ENCODE peak calls at places on chromosomes 13 and 19, in nine cellular contexts. One of them, this sample, is unnamed.

GRCh38 chr19:52694921-52695320 is 39.9 kb downstream of the ZNF611 start:
- DNase-seq in HFFc6: no peak
- DNase-seq in breast epithelium: no peak
- DNase-seq in fibroblast of villous mesenchyme: no peak
- DNase-seq in transverse colon: no peak
- DNase-seq in lower lobe of right lung: no peak
- DNase-seq in left lung: no peak
- DNase-seq in stomach: no peak
- DNase-seq in fibroblast of the aortic adventitia: no peak
- DNase-seq in this sample: no peak

GRCh38 chr19:49977846-49978245 is 16.9 kb upstream of the SIGLEC11 start:
- DNase-seq in HFFc6: no peak
- DNase-seq in breast epithelium: no peak
- DNase-seq in left lung: peak
- DNase-seq in fibroblast of the aortic adventitia: no peak
- DNase-seq in fibroblast of villous mesenchyme: no peak
- DNase-seq in transverse colon: no peak
- DNase-seq in lower lobe of right lung: no peak
- DNase-seq in stomach: no peak
- DNase-seq in this sample: no peak

GRCh38 chr19:15727724-15728123 is at the start of gene OR10H2:
- DNase-seq in stomach: no peak
- DNase-seq in fibroblast of the aortic adventitia: no peak
- DNase-seq in left lung: no peak
- DNase-seq in lower lobe of right lung: no peak
- DNase-seq in breast epithelium: no peak
- DNase-seq in transverse colon: no peak
- DNase-seq in HFFc6: no peak
- DNase-seq in fibroblast of villous mesenchyme: no peak
- DNase-seq in this sample: no peak

GRCh38 chr19:50546527-50547221 is 21.6 kb downstream of the LRRC4B start:
- DNase-seq in lower lobe of right lung: no peak
- DNase-seq in fibroblast of villous mesenchyme: no peak
- DNase-seq in HFFc6: no peak
- DNase-seq in fibroblast of the aortic adventitia: no peak
- DNase-seq in stomach: no peak
- DNase-seq in breast epithelium: no peak
- DNase-seq in left lung: peak
- DNase-seq in transverse colon: no peak
- DNase-seq in this sample: no peak

GRCh38 chr19:38229585-38230073 is 5.6 kb upstream of the DPF1 start:
- DNase-seq in fibroblast of villous mesenchyme: peak
- DNase-seq in fibroblast of the aortic adventitia: peak
- DNase-seq in lower lobe of right lung: no peak
- DNase-seq in transverse colon: peak
- DNase-seq in stomach: peak
- DNase-seq in left lung: no peak
- DNase-seq in breast epithelium: no peak
- DNase-seq in HFFc6: peak
- DNase-seq in this sample: peak

GRCh38 chr13:25329706-25330105 is 28.3 kb downstream of the NUP58 start:
- DNase-seq in HFFc6: peak
- DNase-seq in fibroblast of villous mesenchyme: peak
- DNase-seq in stomach: no peak
- DNase-seq in left lung: peak
- DNase-seq in breast epithelium: no peak
- DNase-seq in transverse colon: no peak
- DNase-seq in lower lobe of right lung: no peak
- DNase-seq in fibroblast of the aortic adventitia: no peak
- DNase-seq in this sample: no peak

GRCh38 chr19:49555600-49556411 is 24.6 kb downstream of the NOSIP start:
- DNase-seq in left lung: peak
- DNase-seq in breast epithelium: no peak
- DNase-seq in fibroblast of the aortic adventitia: peak
- DNase-seq in fibroblast of villous mesenchyme: peak
- DNase-seq in transverse colon: peak
- DNase-seq in lower lobe of right lung: peak
- DNase-seq in stomach: peak
- DNase-seq in HFFc6: no peak
- DNase-seq in this sample: no peak

GRCh38 chr19:38182536-38183210 is 41.3 kb downstream of the DPF1 start:
- DNase-seq in stomach: no peak
- DNase-seq in left lung: no peak
- DNase-seq in lower lobe of right lung: no peak
- DNase-seq in breast epithelium: no peak
- DNase-seq in transverse colon: no peak
- DNase-seq in HFFc6: no peak
- DNase-seq in fibroblast of the aortic adventitia: no peak
- DNase-seq in fibroblast of villous mesenchyme: no peak
- DNase-seq in this sample: no peak

GRCh38 chr19:48991011-48991609 is 2.0 kb downstream of the GYS1 start:
- DNase-seq in fibroblast of villous mesenchyme: no peak
- DNase-seq in lower lobe of right lung: peak
- DNase-seq in breast epithelium: no peak
- DNase-seq in stomach: no peak
- DNase-seq in fibroblast of the aortic adventitia: no peak
- DNase-seq in HFFc6: no peak
- DNase-seq in left lung: no peak
- DNase-seq in transverse colon: no peak
- DNase-seq in this sample: no peak

GRCh38 chr13:77507931-77508776 is 27.4 kb upstream of the SCEL start:
- DNase-seq in breast epithelium: no peak
- DNase-seq in fibroblast of the aortic adventitia: peak
- DNase-seq in left lung: no peak
- DNase-seq in transverse colon: no peak
- DNase-seq in stomach: no peak
- DNase-seq in fibroblast of villous mesenchyme: peak
- DNase-seq in lower lobe of right lung: no peak
- DNase-seq in HFFc6: peak
- DNase-seq in this sample: no peak

GRCh38 chr13:36766295-36766694 is 52.7 kb upstream of the RFXAP start:
- DNase-seq in stomach: no peak
- DNase-seq in breast epithelium: no peak
- DNase-seq in lower lobe of right lung: no peak
- DNase-seq in HFFc6: peak
- DNase-seq in fibroblast of the aortic adventitia: peak
- DNase-seq in fibroblast of villous mesenchyme: peak
- DNase-seq in left lung: no peak
- DNase-seq in transverse colon: no peak
- DNase-seq in this sample: no peak

GRCh38 chr19:2274185-2274711 is 7.7 kb downstream of the PEAK3 start:
- DNase-seq in left lung: no peak
- DNase-seq in lower lobe of right lung: no peak
- DNase-seq in transverse colon: no peak
- DNase-seq in fibroblast of the aortic adventitia: no peak
- DNase-seq in fibroblast of villous mesenchyme: no peak
- DNase-seq in breast epithelium: no peak
- DNase-seq in stomach: no peak
- DNase-seq in HFFc6: no peak
- DNase-seq in this sample: no peak

GRCh38 chr19:4583961-4584669 is 24.6 kb upstream of the SEMA6B start:
- DNase-seq in fibroblast of villous mesenchyme: peak
- DNase-seq in breast epithelium: no peak
- DNase-seq in left lung: no peak
- DNase-seq in lower lobe of right lung: no peak
- DNase-seq in stomach: no peak
- DNase-seq in HFFc6: no peak
- DNase-seq in fibroblast of the aortic adventitia: no peak
- DNase-seq in transverse colon: no peak
- DNase-seq in this sample: no peak

GRCh38 chr19:55704494-55705245 is 29.6 kb downstream of the EPN1 start:
- DNase-seq in lower lobe of right lung: no peak
- DNase-seq in stomach: no peak
- DNase-seq in left lung: no peak
- DNase-seq in transverse colon: no peak
- DNase-seq in fibroblast of the aortic adventitia: no peak
- DNase-seq in breast epithelium: no peak
- DNase-seq in fibroblast of villous mesenchyme: no peak
- DNase-seq in HFFc6: no peak
- DNase-seq in this sample: no peak

GRCh38 chr19:18223860-18224524 is 2.2 kb downstream of the PDE4C start:
- DNase-seq in left lung: peak
- DNase-seq in HFFc6: no peak
- DNase-seq in fibroblast of villous mesenchyme: no peak
- DNase-seq in fibroblast of the aortic adventitia: no peak
- DNase-seq in lower lobe of right lung: peak
- DNase-seq in stomach: no peak
- DNase-seq in transverse colon: peak
- DNase-seq in breast epithelium: no peak
- DNase-seq in this sample: peak

GRCh38 chr19:6312018-6312417 is 21.4 kb downstream of the ACER1 start:
- DNase-seq in left lung: no peak
- DNase-seq in lower lobe of right lung: no peak
- DNase-seq in fibroblast of the aortic adventitia: no peak
- DNase-seq in fibroblast of villous mesenchyme: no peak
- DNase-seq in HFFc6: no peak
- DNase-seq in stomach: no peak
- DNase-seq in transverse colon: no peak
- DNase-seq in breast epithelium: no peak
- DNase-seq in this sample: no peak
- TF ChIP-seq CTCF in left lung: no peak
- TF ChIP-seq CTCF in lower lobe of right lung: no peak
- TF ChIP-seq CTCF in fibroblast of the aortic adventitia: no peak
- TF ChIP-seq CTCF in fibroblast of villous mesenchyme: peak
- TF ChIP-seq CTCF in HFFc6: no peak
- TF ChIP-seq CTCF in stomach: no peak
- TF ChIP-seq CTCF in transverse colon: no peak
- TF ChIP-seq CTCF in breast epithelium: no peak
- TF ChIP-seq CTCF in this sample: no peak

DNA sequence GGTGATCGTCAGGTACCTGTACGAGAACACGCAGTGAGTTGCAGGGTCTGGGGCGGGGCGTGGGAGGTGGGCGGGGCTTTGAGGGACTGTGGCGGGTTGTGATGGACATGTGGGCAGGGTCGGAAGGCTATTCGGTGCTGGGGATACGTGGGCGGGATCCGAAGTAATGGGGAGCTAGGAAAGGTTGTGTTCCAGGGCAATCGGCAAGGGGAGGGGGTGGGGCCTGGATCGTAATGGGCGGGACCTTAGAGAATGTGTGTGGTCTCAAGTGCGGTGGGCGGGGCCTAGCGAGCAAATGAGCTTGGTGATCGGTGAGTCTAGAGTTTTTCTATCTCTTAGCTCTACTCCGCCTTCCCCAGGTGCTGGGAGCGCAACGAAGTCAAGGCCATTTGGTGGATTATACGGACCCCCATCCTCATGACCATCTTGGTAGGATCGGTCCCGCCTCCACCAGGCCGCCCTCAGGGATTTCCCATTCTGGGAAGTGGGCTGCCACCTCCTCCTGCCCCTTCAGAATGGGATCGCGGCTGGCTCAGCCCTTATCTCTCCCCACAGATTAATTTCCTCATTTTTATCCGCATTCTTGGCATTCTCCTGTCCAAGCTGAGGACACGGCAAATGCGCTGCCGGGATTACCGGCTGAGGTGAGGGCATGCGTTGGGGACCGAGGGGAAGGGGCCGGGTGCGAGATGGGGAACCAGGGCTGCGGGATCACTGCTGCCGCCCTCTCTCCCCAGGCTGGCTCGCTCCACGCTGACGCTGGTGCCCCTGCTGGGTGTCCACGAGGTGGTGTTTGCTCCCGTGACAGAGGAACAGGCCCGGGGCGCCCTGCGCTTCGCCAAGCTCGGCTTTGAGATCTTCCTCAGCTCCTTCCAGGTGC is 9.6 kb downstream of the GIPR start:
- DNase-seq in breast epithelium: peak
- DNase-seq in left lung: peak
- DNase-seq in stomach: peak
- DNase-seq in HFFc6: peak
- DNase-seq in fibroblast of the aortic adventitia: peak
- DNase-seq in fibroblast of villous mesenchyme: peak
- DNase-seq in lower lobe of right lung: peak
- DNase-seq in transverse colon: peak
- DNase-seq in this sample: peak
- TF ChIP-seq CTCF in breast epithelium: no peak
- TF ChIP-seq CTCF in left lung: no peak
- TF ChIP-seq CTCF in stomach: no peak
- TF ChIP-seq CTCF in HFFc6: peak
- TF ChIP-seq CTCF in fibroblast of the aortic adventitia: no peak
- TF ChIP-seq CTCF in fibroblast of villous mesenchyme: no peak
- TF ChIP-seq CTCF in lower lobe of right lung: no peak
- TF ChIP-seq CTCF in transverse colon: no peak
- TF ChIP-seq CTCF in this sample: no peak

DNA sequence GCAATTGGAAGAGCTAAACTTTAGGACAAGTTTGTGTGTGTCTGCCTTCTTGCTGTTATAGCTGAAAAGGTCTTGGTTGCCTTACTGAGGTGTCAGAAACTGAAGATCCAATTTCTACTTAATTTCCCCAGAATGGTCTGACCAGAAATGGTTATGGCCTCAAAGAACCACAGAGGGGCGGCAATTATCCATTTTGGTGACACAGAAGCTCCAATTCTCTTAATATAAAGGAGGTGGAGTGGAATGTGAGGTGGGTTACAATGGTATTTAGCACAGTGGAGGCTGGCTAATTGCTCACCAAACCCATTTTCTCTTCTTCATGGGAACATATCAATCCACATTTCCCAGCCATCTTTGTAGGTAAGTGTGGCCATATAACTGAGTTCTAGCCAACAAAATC is 1157.2 kb downstream of the OLFM4 start:
- DNase-seq in breast epithelium: no peak
- DNase-seq in lower lobe of right lung: no peak
- DNase-seq in fibroblast of villous mesenchyme: no peak
- DNase-seq in stomach: no peak
- DNase-seq in fibroblast of the aortic adventitia: no peak
- DNase-seq in transverse colon: no peak
- DNase-seq in left lung: no peak
- DNase-seq in HFFc6: no peak
- DNase-seq in this sample: no peak
- TF ChIP-seq CTCF in breast epithelium: no peak
- TF ChIP-seq CTCF in lower lobe of right lung: no peak
- TF ChIP-seq CTCF in fibroblast of villous mesenchyme: no peak
- TF ChIP-seq CTCF in stomach: no peak
- TF ChIP-seq CTCF in fibroblast of the aortic adventitia: no peak
- TF ChIP-seq CTCF in transverse colon: no peak
- TF ChIP-seq CTCF in left lung: no peak
- TF ChIP-seq CTCF in HFFc6: no peak
- TF ChIP-seq CTCF in this sample: no peak

GRCh38 chr13:37869756-37870488 is at the start of gene TRPC4:
- DNase-seq in stomach: peak
- DNase-seq in transverse colon: peak
- DNase-seq in fibroblast of villous mesenchyme: peak
- DNase-seq in fibroblast of the aortic adventitia: peak
- DNase-seq in left lung: peak
- DNase-seq in breast epithelium: no peak
- DNase-seq in lower lobe of right lung: peak
- DNase-seq in HFFc6: peak
- DNase-seq in this sample: peak
- TF ChIP-seq CTCF in stomach: peak
- TF ChIP-seq CTCF in transverse colon: peak
- TF ChIP-seq CTCF in fibroblast of villous mesenchyme: peak
- TF ChIP-seq CTCF in fibroblast of the aortic adventitia: peak
- TF ChIP-seq CTCF in left lung: no peak
- TF ChIP-seq CTCF in breast epithelium: no peak
- TF ChIP-seq CTCF in lower lobe of right lung: no peak
- TF ChIP-seq CTCF in HFFc6: peak
- TF ChIP-seq CTCF in this sample: peak

This sample was measured in mesothelial cell of epicardium.